ENCODE peak calls at places on chromosome 3, in five cellular contexts. E, L, B, H and M are unnamed samples.

GRCh38 chr3:86239956-86240355 is 751.0 kb downstream of the VGLL3 start:
- DNase-seq in H (no peak), E (no peak), B (no peak), L (no peak), M (no peak)

GRCh38 chr3:149245738-149246451 is 24.3 kb upstream of the CP start:
- DNase-seq in H (no peak), E (no peak), L (no peak), B (peak; percentile 26), M (peak; percentile 83)

GRCh38 chr3:114848643-114849350 is 298.3 kb downstream of the ZBTB20 start:
- DNase-seq in E (no peak), H (no peak), B (no peak), L (no peak), M (no peak)

GRCh38 chr3:194212869-194213320 is 76.9 kb downstream of the HES1 start:
- DNase-seq in H (peak; percentile 70), B (no peak), L (peak; percentile 50), E (peak; percentile 87), M (no peak)

GRCh38 chr3:105118905-105119304 is 247.8 kb upstream of the ALCAM start:
- DNase-seq in B (peak; percentile 24), E (no peak), L (no peak), H (no peak), M (no peak)

GRCh38 chr3:107680698-107681097 is 157.9 kb downstream of the BBX start:
- DNase-seq in B (no peak), L (no peak), E (no peak), H (no peak), M (peak; percentile 47)

GRCh38 chr3:168121175-168121853 is 25.6 kb upstream of the GOLIM4 start:
- DNase-seq in H (no peak), L (no peak), E (no peak), B (no peak), M (no peak)

GRCh38 chr3:36075491-36075890 is 304.8 kb upstream of the STAC start:
- DNase-seq in L (no peak), B (no peak), H (no peak), E (no peak), M (no peak)

GRCh38 chr3:13571264-13571663 is 22.3 kb downstream of the FBLN2 start:
- DNase-seq in L (no peak), E (no peak), B (no peak), H (no peak), M (no peak)

GRCh38 chr3:14561051-14561634 is 21.0 kb upstream of the GRIP2 start:
- DNase-seq in L (no peak), H (no peak), B (no peak), E (no peak), M (peak; percentile 8)

GRCh38 chr3:30166535-30166934 is 439.9 kb upstream of the TGFBR2 start:
- DNase-seq in B (no peak), H (no peak), L (no peak), E (no peak), M (no peak)

GRCh38 chr3:19065027-19065426 is 83.3 kb upstream of the KCNH8 start:
- DNase-seq in B (no peak), E (no peak), L (peak; percentile 6), H (no peak), M (no peak)

GRCh38 chr3:187207624-187208023 is 10.3 kb downstream of the RTP1 start:
- DNase-seq in L (no peak), B (no peak), H (no peak), E (no peak), M (no peak)

GRCh38 chr3:191438150-191438814 is 22.7 kb upstream of the PYDC2 start:
- DNase-seq in H (no peak), B (no peak), E (no peak), L (no peak), M (no peak)

GRCh38 chr3:44232407-44232806 is 9.3 kb upstream of the TOPAZ1 start:
- DNase-seq in L (no peak), H (no peak), E (no peak), B (no peak), M (no peak)

GRCh38 chr3:160023476-160023875 is 34.8 kb downstream of the IL12A start:
- DNase-seq in E (no peak), B (no peak), H (no peak), L (no peak), M (peak; percentile 83)

GRCh38 chr3:127001486-127002194 is 18.7 kb downstream of the PLXNA1 start:
- DNase-seq in B (no peak), H (peak; percentile 58), L (no peak), E (no peak), M (no peak)

GRCh38 chr3:114319453-114319852 is 25.6 kb downstream of the TIGIT start:
- DNase-seq in E (peak; percentile 42), B (peak; percentile 46), L (peak; percentile 32), H (no peak), M (peak; percentile 86)

GRCh38 chr3:167936010-167936409 is 159.7 kb downstream of the GOLIM4 start:
- DNase-seq in H (no peak), E (no peak), L (no peak), B (no peak), M (no peak)

GRCh38 chr3:197298858-197299854 is 744 bp upstream of the DLG1 start:
- DNase-seq in H (peak; percentile 70), E (peak; percentile 68), B (peak; percentile 50), L (peak; percentile 29), M (peak; percentile 39)

GRCh38 chr3:61438253-61439115 is 122.9 kb upstream of the PTPRG start:
- DNase-seq in E (no peak), H (no peak), L (no peak), B (no peak), M (no peak)

GRCh38 chr3:174243194-174243593 is 615.9 kb upstream of the NAALADL2 start:
- DNase-seq in L (no peak), B (no peak), E (no peak), H (no peak), M (peak; percentile 76)

GRCh38 chr3:111071257-111072015 is at the start of gene NECTIN3:
- DNase-seq in B (peak; percentile 71), L (peak; percentile 93), H (peak; percentile 89), E (peak; percentile 90), M (peak; percentile 98)

GRCh38 chr3:121488628-121489027 is 57.2 kb downstream of the POLQ start:
- DNase-seq in E (no peak), L (no peak), B (no peak), H (no peak), M (no peak)

GRCh38 chr3:38636881-38637280 is 12.6 kb downstream of the SCN5A start:
- DNase-seq in H (no peak), L (no peak), E (no peak), B (no peak), M (no peak)

GRCh38 chr3:118978393-118978758 is 56.3 kb downstream of the IGSF11 start:
- DNase-seq in B (no peak), H (no peak), L (no peak), E (no peak), M (no peak)

GRCh38 chr3:29430558-29430971 is 149.7 kb downstream of the RBMS3 start:
- DNase-seq in L (peak; percentile 27), H (no peak), E (no peak), B (no peak), M (peak; percentile 54)

GRCh38 chr3:38588276-38588971 is 61.1 kb downstream of the SCN5A start:
- DNase-seq in E (peak; percentile 15), H (peak; percentile 32), B (no peak), L (no peak), M (no peak)

GRCh38 chr3:154060606-154061380 is 60.4 kb upstream of the ARHGEF26 start:
- DNase-seq in E (peak; percentile 35), L (no peak), B (peak; percentile 13), H (no peak), M (peak; percentile 79)

GRCh38 chr3:11136871-11137626 is 17.2 kb upstream of the HRH1 start:
- DNase-seq in E (peak; percentile 52), L (no peak), B (peak; percentile 98), H (no peak), M (peak; percentile 98)

GRCh38 chr3:13902648-13903238 is 22.9 kb upstream of the WNT7A start:
- DNase-seq in L (no peak), H (no peak), E (no peak), B (no peak), M (no peak)

GRCh38 chr3:115399751-115400150 is 223.6 kb upstream of the GAP43 start:
- DNase-seq in E (no peak), H (no peak), L (no peak), B (no peak), M (no peak)

DNA sequence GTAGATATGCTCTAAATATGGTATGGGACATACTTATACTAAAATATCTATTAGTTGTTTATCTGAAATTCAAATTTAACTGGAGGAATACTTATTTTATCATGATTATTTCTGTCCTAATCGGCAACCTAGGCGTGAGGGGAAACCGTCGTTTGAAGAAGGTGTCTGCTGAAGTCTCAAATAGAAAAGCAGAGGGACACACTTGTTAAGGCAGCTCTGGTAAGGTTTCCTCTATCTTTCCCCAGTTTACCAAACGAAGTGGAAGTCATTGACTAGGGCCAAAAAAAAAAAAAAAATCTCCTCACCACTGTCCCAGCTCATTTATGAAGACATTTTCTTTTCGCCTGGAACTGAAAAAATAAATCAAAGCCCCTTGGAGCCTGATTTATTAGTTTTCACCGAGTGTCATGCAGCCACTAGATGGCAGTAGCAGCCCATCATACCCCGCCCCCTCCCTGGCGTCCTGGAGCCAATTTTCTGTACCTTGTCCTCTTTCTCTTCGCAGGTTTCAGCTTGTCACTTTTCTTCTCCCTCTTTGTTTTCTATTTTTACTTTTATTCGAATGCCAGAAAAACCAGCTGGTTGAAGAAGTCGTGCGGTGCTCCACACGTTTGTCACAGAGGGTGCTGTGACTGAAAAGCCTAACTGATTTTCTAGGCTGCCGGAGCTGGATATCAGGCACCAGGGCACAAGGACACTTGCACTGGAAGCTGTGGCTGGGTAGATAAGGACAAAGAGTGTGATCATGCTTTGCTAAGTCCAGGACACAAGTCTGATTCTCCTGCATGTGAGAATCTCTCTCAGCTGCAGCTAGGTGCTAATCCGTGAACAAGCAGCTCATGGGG is 238.7 kb downstream of the ZPLD1 start:
- DNase-seq in L (peak; percentile 79), B (peak; percentile 14), E (peak; percentile 70), H (peak; percentile 87), M (peak; percentile 40)
- H2AFZ ChIP-seq in L (peak overlapping the region; percentile 65), B (no peak overlapping the region), E (peak overlapping the region; percentile 97), H (peak overlapping the region; percentile 98), M (no peak overlapping the region)

DNA sequence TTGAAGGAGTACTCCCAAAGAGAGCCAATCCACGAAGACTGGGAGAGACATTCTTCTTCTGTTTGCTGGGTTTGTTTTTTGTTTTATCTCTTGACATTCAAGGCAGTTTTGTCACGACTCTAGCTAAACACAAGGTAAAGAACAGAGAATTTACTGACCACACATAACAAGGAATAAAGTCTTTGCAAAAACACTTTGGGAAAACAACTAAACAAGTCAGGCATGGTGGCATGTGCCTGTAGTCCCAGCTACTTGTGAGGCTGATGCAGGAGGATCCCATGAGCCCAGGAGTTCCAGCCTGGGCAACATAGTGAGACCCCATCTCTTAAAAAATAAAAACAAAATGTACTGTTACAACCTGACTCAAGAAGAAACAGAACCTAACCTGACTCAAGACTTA is 28.0 kb downstream of the TBC1D5 start:
- DNase-seq in L (no peak), H (no peak), B (no peak), E (no peak), M (no peak)
- H2BK12ac ChIP-seq in L (no peak overlapping the region), H (no peak overlapping the region), B (no peak overlapping the region), E (no peak overlapping the region), M (no peak overlapping the region)

GRCh38 chr3:100209948-100210776 is 50.6 kb upstream of the TBC1D23 start:
- DNase-seq in H (no peak), E (no peak), L (no peak), B (no peak), M (peak; percentile 68)
- H2AFZ ChIP-seq in H (no peak overlapping the region), E (no peak overlapping the region), L (peak overlapping the region; percentile 21), B (no peak overlapping the region), M (no peak overlapping the region)

DNA sequence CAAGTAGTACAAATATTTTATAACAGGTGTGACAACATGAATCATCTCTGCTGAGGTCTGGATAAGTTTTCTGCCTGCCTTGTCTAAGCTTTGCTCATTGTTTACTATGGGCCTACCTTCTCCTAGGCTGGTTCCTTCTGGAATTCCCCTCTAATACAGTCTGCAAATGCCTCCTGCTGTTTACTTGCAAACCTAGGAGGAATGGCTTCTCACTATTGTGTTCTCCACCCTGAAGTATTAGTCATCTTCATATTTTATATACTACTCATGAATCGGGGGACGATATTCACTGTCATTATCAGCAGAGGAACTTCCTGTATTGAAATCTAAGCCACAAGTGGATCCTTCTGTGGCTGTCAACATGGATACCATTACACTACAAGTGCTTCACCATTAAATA is 154.8 kb downstream of the PLCL2 start:
- DNase-seq in B (peak; percentile 8), L (no peak), E (no peak), H (no peak), M (peak; percentile 66)
- H2BK12ac ChIP-seq in B (no peak overlapping the region), L (no peak overlapping the region), E (no peak overlapping the region), H (no peak overlapping the region), M (no peak overlapping the region)